ENCODE peak calls at places on chromosome 4, in nine cellular contexts. One of them, this sample, is unnamed.

GRCh38 chr4:68124262-68124661 is 5.4 kb downstream of the TMPRSS11F start:
- DNase-seq in BE2C: no peak
- DNase-seq in upper lobe of right lung: no peak
- DNase-seq in left lung: no peak
- DNase-seq in mesendoderm: no peak
- DNase-seq in mucosa of descending colon: no peak
- DNase-seq in A549: no peak
- DNase-seq in activated T-helper 1 cell treated with anti-CD3 and anti-CD28 coated beads, Interleukin-2, amount 50 U/mL, for 16 hours: no peak
- DNase-seq in activated CD8-positive, alpha-beta memory T cell treated with anti-CD3 and anti-CD28 coated beads for 48 hours: no peak
- DNase-seq in this sample: no peak

GRCh38 chr4:15476396-15476795 is 6.7 kb downstream of the CC2D2A start:
- DNase-seq in BE2C: no peak
- DNase-seq in upper lobe of right lung: no peak
- DNase-seq in left lung: no peak
- DNase-seq in mesendoderm: no peak
- DNase-seq in mucosa of descending colon: no peak
- DNase-seq in A549: no peak
- DNase-seq in activated T-helper 1 cell treated with anti-CD3 and anti-CD28 coated beads, Interleukin-2, amount 50 U/mL, for 16 hours: no peak
- DNase-seq in activated CD8-positive, alpha-beta memory T cell treated with anti-CD3 and anti-CD28 coated beads for 48 hours: no peak
- DNase-seq in this sample: no peak

GRCh38 chr4:102546635-102547034 is 45.5 kb downstream of the NFKB1 start:
- DNase-seq in BE2C: no peak
- DNase-seq in upper lobe of right lung: no peak
- DNase-seq in left lung: no peak
- DNase-seq in mesendoderm: peak; percentile 32
- DNase-seq in mucosa of descending colon: no peak
- DNase-seq in A549: no peak
- DNase-seq in activated T-helper 1 cell treated with anti-CD3 and anti-CD28 coated beads, Interleukin-2, amount 50 U/mL, for 16 hours: no peak
- DNase-seq in activated CD8-positive, alpha-beta memory T cell treated with anti-CD3 and anti-CD28 coated beads for 48 hours: no peak
- DNase-seq in this sample: no peak

GRCh38 chr4:2593003-2593402 is 56.6 kb downstream of the FAM193A start:
- DNase-seq in BE2C: no peak
- DNase-seq in upper lobe of right lung: peak; percentile 40
- DNase-seq in left lung: no peak
- DNase-seq in mesendoderm: peak; percentile 61
- DNase-seq in mucosa of descending colon: no peak
- DNase-seq in A549: no peak
- DNase-seq in activated T-helper 1 cell treated with anti-CD3 and anti-CD28 coated beads, Interleukin-2, amount 50 U/mL, for 16 hours: no peak
- DNase-seq in activated CD8-positive, alpha-beta memory T cell treated with anti-CD3 and anti-CD28 coated beads for 48 hours: no peak
- DNase-seq in this sample: no peak

GRCh38 chr4:39042365-39042764 is 10.2 kb upstream of the TMEM156 start:
- DNase-seq in BE2C: no peak
- DNase-seq in upper lobe of right lung: no peak
- DNase-seq in left lung: no peak
- DNase-seq in mesendoderm: no peak
- DNase-seq in mucosa of descending colon: no peak
- DNase-seq in A549: no peak
- DNase-seq in activated T-helper 1 cell treated with anti-CD3 and anti-CD28 coated beads, Interleukin-2, amount 50 U/mL, for 16 hours: no peak
- DNase-seq in activated CD8-positive, alpha-beta memory T cell treated with anti-CD3 and anti-CD28 coated beads for 48 hours: no peak
- DNase-seq in this sample: no peak

GRCh38 chr4:13542577-13543042 is 1.7 kb downstream of the NKX3-2 start:
- DNase-seq in BE2C: no peak
- DNase-seq in upper lobe of right lung: no peak
- DNase-seq in left lung: peak; percentile 51
- DNase-seq in mesendoderm: no peak
- DNase-seq in mucosa of descending colon: no peak
- DNase-seq in A549: no peak
- DNase-seq in activated T-helper 1 cell treated with anti-CD3 and anti-CD28 coated beads, Interleukin-2, amount 50 U/mL, for 16 hours: no peak
- DNase-seq in activated CD8-positive, alpha-beta memory T cell treated with anti-CD3 and anti-CD28 coated beads for 48 hours: no peak
- DNase-seq in this sample: no peak

GRCh38 chr4:98516042-98516440 is 142.4 kb downstream of the TSPAN5 start:
- DNase-seq in BE2C: no peak
- DNase-seq in upper lobe of right lung: no peak
- DNase-seq in left lung: no peak
- DNase-seq in mesendoderm: peak; percentile 16
- DNase-seq in mucosa of descending colon: no peak
- DNase-seq in A549: peak; percentile 26
- DNase-seq in activated T-helper 1 cell treated with anti-CD3 and anti-CD28 coated beads, Interleukin-2, amount 50 U/mL, for 16 hours: no peak
- DNase-seq in activated CD8-positive, alpha-beta memory T cell treated with anti-CD3 and anti-CD28 coated beads for 48 hours: no peak
- DNase-seq in this sample: peak; percentile 41

GRCh38 chr4:79977131-79977840 is 95.7 kb downstream of the ANTXR2 start:
- DNase-seq in BE2C: no peak
- DNase-seq in upper lobe of right lung: no peak
- DNase-seq in left lung: no peak
- DNase-seq in mesendoderm: no peak
- DNase-seq in mucosa of descending colon: no peak
- DNase-seq in A549: no peak
- DNase-seq in activated T-helper 1 cell treated with anti-CD3 and anti-CD28 coated beads, Interleukin-2, amount 50 U/mL, for 16 hours: no peak
- DNase-seq in activated CD8-positive, alpha-beta memory T cell treated with anti-CD3 and anti-CD28 coated beads for 48 hours: no peak
- DNase-seq in this sample: no peak

GRCh38 chr4:77201343-77201742 is 44.3 kb downstream of the CCNG2 start:
- DNase-seq in BE2C: no peak
- DNase-seq in upper lobe of right lung: no peak
- DNase-seq in left lung: no peak
- DNase-seq in mesendoderm: no peak
- DNase-seq in mucosa of descending colon: no peak
- DNase-seq in A549: no peak
- DNase-seq in activated T-helper 1 cell treated with anti-CD3 and anti-CD28 coated beads, Interleukin-2, amount 50 U/mL, for 16 hours: no peak
- DNase-seq in activated CD8-positive, alpha-beta memory T cell treated with anti-CD3 and anti-CD28 coated beads for 48 hours: no peak
- DNase-seq in this sample: no peak

GRCh38 chr4:105145913-105146285 is 777 bp upstream of the TET2 start:
- DNase-seq in BE2C: no peak
- DNase-seq in upper lobe of right lung: peak; percentile 75
- DNase-seq in left lung: no peak
- DNase-seq in mesendoderm: no peak
- DNase-seq in mucosa of descending colon: no peak
- DNase-seq in A549: no peak
- DNase-seq in activated T-helper 1 cell treated with anti-CD3 and anti-CD28 coated beads, Interleukin-2, amount 50 U/mL, for 16 hours: peak; percentile 20
- DNase-seq in activated CD8-positive, alpha-beta memory T cell treated with anti-CD3 and anti-CD28 coated beads for 48 hours: peak; percentile 27
- DNase-seq in this sample: no peak

GRCh38 chr4:142352682-142353081 is 493.4 kb downstream of the INPP4B start:
- DNase-seq in BE2C: no peak
- DNase-seq in upper lobe of right lung: no peak
- DNase-seq in left lung: no peak
- DNase-seq in mesendoderm: no peak
- DNase-seq in mucosa of descending colon: no peak
- DNase-seq in A549: no peak
- DNase-seq in activated T-helper 1 cell treated with anti-CD3 and anti-CD28 coated beads, Interleukin-2, amount 50 U/mL, for 16 hours: no peak
- DNase-seq in activated CD8-positive, alpha-beta memory T cell treated with anti-CD3 and anti-CD28 coated beads for 48 hours: no peak
- DNase-seq in this sample: no peak

GRCh38 chr4:17562157-17562556 is 14.8 kb upstream of the LAP3 start:
- DNase-seq in BE2C: peak; percentile 68
- DNase-seq in upper lobe of right lung: no peak
- DNase-seq in left lung: no peak
- DNase-seq in mesendoderm: peak; percentile 50
- DNase-seq in mucosa of descending colon: no peak
- DNase-seq in A549: no peak
- DNase-seq in activated T-helper 1 cell treated with anti-CD3 and anti-CD28 coated beads, Interleukin-2, amount 50 U/mL, for 16 hours: no peak
- DNase-seq in activated CD8-positive, alpha-beta memory T cell treated with anti-CD3 and anti-CD28 coated beads for 48 hours: no peak
- DNase-seq in this sample: peak; percentile 17

GRCh38 chr4:181517521-181517920 is 725.7 kb upstream of the TENM3 start:
- DNase-seq in BE2C: no peak
- DNase-seq in upper lobe of right lung: no peak
- DNase-seq in left lung: no peak
- DNase-seq in mesendoderm: no peak
- DNase-seq in mucosa of descending colon: no peak
- DNase-seq in A549: no peak
- DNase-seq in activated T-helper 1 cell treated with anti-CD3 and anti-CD28 coated beads, Interleukin-2, amount 50 U/mL, for 16 hours: no peak
- DNase-seq in activated CD8-positive, alpha-beta memory T cell treated with anti-CD3 and anti-CD28 coated beads for 48 hours: no peak
- DNase-seq in this sample: no peak

GRCh38 chr4:123616970-123617392 is 220.4 kb downstream of the SPRY1 start:
- DNase-seq in BE2C: no peak
- DNase-seq in upper lobe of right lung: no peak
- DNase-seq in left lung: peak; percentile 28
- DNase-seq in mesendoderm: peak; percentile 74
- DNase-seq in mucosa of descending colon: no peak
- DNase-seq in A549: no peak
- DNase-seq in activated T-helper 1 cell treated with anti-CD3 and anti-CD28 coated beads, Interleukin-2, amount 50 U/mL, for 16 hours: peak; percentile 6
- DNase-seq in activated CD8-positive, alpha-beta memory T cell treated with anti-CD3 and anti-CD28 coated beads for 48 hours: no peak
- DNase-seq in this sample: no peak

GRCh38 chr4:147049940-147050852 is 104.5 kb upstream of the TTC29 start:
- DNase-seq in BE2C: no peak
- DNase-seq in upper lobe of right lung: no peak
- DNase-seq in left lung: no peak
- DNase-seq in mesendoderm: no peak
- DNase-seq in mucosa of descending colon: no peak
- DNase-seq in A549: no peak
- DNase-seq in activated T-helper 1 cell treated with anti-CD3 and anti-CD28 coated beads, Interleukin-2, amount 50 U/mL, for 16 hours: no peak
- DNase-seq in activated CD8-positive, alpha-beta memory T cell treated with anti-CD3 and anti-CD28 coated beads for 48 hours: no peak
- DNase-seq in this sample: no peak

GRCh38 chr4:138659640-138660325 is 355.8 kb upstream of the NOCT start:
- DNase-seq in BE2C: no peak
- DNase-seq in upper lobe of right lung: no peak
- DNase-seq in left lung: no peak
- DNase-seq in mesendoderm: peak; percentile 69
- DNase-seq in mucosa of descending colon: no peak
- DNase-seq in A549: no peak
- DNase-seq in activated T-helper 1 cell treated with anti-CD3 and anti-CD28 coated beads, Interleukin-2, amount 50 U/mL, for 16 hours: no peak
- DNase-seq in activated CD8-positive, alpha-beta memory T cell treated with anti-CD3 and anti-CD28 coated beads for 48 hours: no peak
- DNase-seq in this sample: no peak

GRCh38 chr4:150625033-150625432 is 43.1 kb downstream of the MAB21L2 start:
- DNase-seq in BE2C: no peak
- DNase-seq in upper lobe of right lung: no peak
- DNase-seq in left lung: no peak
- DNase-seq in mesendoderm: peak; percentile 41
- DNase-seq in mucosa of descending colon: no peak
- DNase-seq in A549: no peak
- DNase-seq in activated T-helper 1 cell treated with anti-CD3 and anti-CD28 coated beads, Interleukin-2, amount 50 U/mL, for 16 hours: no peak
- DNase-seq in activated CD8-positive, alpha-beta memory T cell treated with anti-CD3 and anti-CD28 coated beads for 48 hours: no peak
- DNase-seq in this sample: no peak

This sample was measured in K562.